ENCODE peak calls at places on chromosomes 11 and 22, in five cellular contexts. F is stomach, U is fibroblast of lung, H is body of pancreas, G is cardiac muscle cell. D is an unnamed sample.

GRCh38 chr11:27116684-27117083 is 76.1 kb downstream of the BBOX1 start:
- DNase-seq in G (peak; percentile 2), U (peak; percentile 76), F (no peak), H (no peak), D (no peak)

GRCh38 chr11:45513806-45514340 is 151.5 kb downstream of the CHST1 start:
- DNase-seq in H (no peak), G (no peak), F (no peak), U (no peak), D (no peak)

GRCh38 chr11:77087723-77088225 is 14.9 kb upstream of the OMP start:
- DNase-seq in U (no peak), F (no peak), G (no peak), H (no peak), D (no peak)

GRCh38 chr11:10657308-10658271 is 36.0 kb downstream of the IRAG1 start:
- DNase-seq in U (peak; percentile 86), F (no peak), H (no peak), G (no peak), D (no peak)

GRCh38 chr22:21587803-21588611 is 20.5 kb downstream of the UBE2L3 start:
- DNase-seq in H (no peak), F (no peak), G (no peak), U (peak; percentile 78), D (no peak)

GRCh38 chr11:2265396-2265795 is 5.0 kb downstream of the ASCL2 start:
- DNase-seq in U (no peak), H (peak; percentile 9), G (no peak), F (peak; percentile 27), D (no peak)

GRCh38 chr11:575324-575995 is 810 bp upstream of the PHRF1 start:
- DNase-seq in G (peak; percentile 89), U (no peak), H (no peak), F (no peak), D (no peak)

GRCh38 chr22:33811686-33812085 is 108.6 kb downstream of the LARGE1 start:
- DNase-seq in F (no peak), H (peak; percentile 39), U (peak; percentile 78), G (peak; percentile 15), D (no peak)

GRCh38 chr11:9862981-9863380 is 199.1 kb downstream of the SWAP70 start:
- DNase-seq in F (no peak), U (no peak), G (no peak), H (no peak), D (no peak)

GRCh38 chr11:46917109-46918086 is 952 bp downstream of the LRP4 start:
- DNase-seq in G (no peak), H (no peak), U (no peak), F (no peak), D (peak; percentile 24)

GRCh38 chr11:94776351-94777321 is 8.5 kb downstream of the AMOTL1 start:
- DNase-seq in U (peak; percentile 82), G (no peak), F (peak; percentile 29), H (peak; percentile 38), D (no peak)

GRCh38 chr22:30705710-30706651 is 11.3 kb downstream of the OSBP2 start:
- DNase-seq in F (no peak), G (no peak), H (no peak), U (peak; percentile 89), D (no peak)

GRCh38 chr11:76798656-76799055 is 15.5 kb downstream of the TSKU start:
- DNase-seq in F (no peak), H (no peak), U (no peak), G (no peak), D (no peak)

GRCh38 chr11:115524572-115524971 is 20.4 kb upstream of the CADM1 start:
- DNase-seq in U (no peak), H (no peak), G (no peak), F (no peak), D (no peak)

GRCh38 chr11:113645593-113646349 is 60.3 kb downstream of the TMPRSS5 start:
- DNase-seq in U (peak; percentile 14), G (no peak), F (no peak), H (no peak), D (no peak)

GRCh38 chr11:57800444-57801184 is 39.0 kb downstream of the CTNND1 start:
- DNase-seq in F (no peak), U (peak; percentile 58), G (peak; percentile 59), H (peak; percentile 34), D (peak; percentile 57)

GRCh38 chr11:48064306-48064705 is 83.9 kb downstream of the PTPRJ start:
- DNase-seq in H (no peak), G (no peak), U (peak; percentile 89), F (no peak), D (no peak)

GRCh38 chr22:21033895-21034294 is 1.5 kb upstream of the SLC7A4 start:
- DNase-seq in G (no peak), U (no peak), H (no peak), F (no peak), D (no peak)

GRCh38 chr11:28461846-28462245 is 353.7 kb downstream of the METTL15 start:
- DNase-seq in H (no peak), F (no peak), U (no peak), G (no peak), D (no peak)

GRCh38 chr11:20089796-20090653 is 70.2 kb downstream of the DBX1 start:
- DNase-seq in F (peak; percentile 70), G (peak; percentile 47), H (peak; percentile 67), U (peak; percentile 80), D (no peak)

GRCh38 chr22:33897621-33897910 is 22.7 kb downstream of the LARGE1 start:
- DNase-seq in F (no peak), G (no peak), H (no peak), U (no peak), D (no peak)

GRCh38 chr11:77503006-77503405 is 29.1 kb upstream of the PAK1 start:
- DNase-seq in F (no peak), H (no peak), U (peak; percentile 45), G (peak; percentile 26), D (no peak)

GRCh38 chr11:8754241-8754640 is 71.6 kb downstream of the RPL27A start:
- DNase-seq in H (no peak), U (no peak), F (no peak), G (no peak), D (no peak)

GRCh38 chr11:34263462-34264186 is 94.2 kb downstream of the ABTB2 start:
- DNase-seq in H (peak; percentile 93), G (no peak), F (peak; percentile 84), U (peak; percentile 92), D (no peak)

GRCh38 chr11:3213659-3214419 is 4.8 kb downstream of the MRGPRG start:
- DNase-seq in H (no peak), F (no peak), G (no peak), U (no peak), D (no peak)

GRCh38 chr11:125489166-125489565 is 6.9 kb downstream of the FEZ1 start:
- DNase-seq in G (no peak), F (no peak), H (no peak), U (no peak), D (no peak)

GRCh38 chr11:69350596-69350995 is 56.6 kb downstream of the MYEOV start:
- DNase-seq in F (no peak), H (no peak), G (no peak), U (no peak), D (no peak)
- H3K27ac ChIP-seq in F (no peak overlapping the region), H (no peak overlapping the region), G (no peak overlapping the region), U (peak overlapping the region; percentile 65), D (no peak overlapping the region)

GRCh38 chr11:86477495-86478155 is 102.9 kb downstream of the CCDC81 start:
- DNase-seq in H (no peak), F (no peak), U (peak; percentile 76), G (no peak), D (no peak)
- H3K27ac ChIP-seq in H (no peak overlapping the region), F (peak overlapping the region; percentile 41), U (no peak overlapping the region), G (no peak overlapping the region), D (no peak overlapping the region)

GRCh38 chr22:31926969-31927368 is 17.4 kb upstream of the YWHAH start:
- DNase-seq in F (no peak), U (peak; percentile 21), G (no peak), H (no peak), D (no peak)

GRCh38 chr22:31926086-31926485 is 18.2 kb upstream of the YWHAH start:
- DNase-seq in F (no peak), U (no peak), G (no peak), H (no peak), D (no peak)

GRCh38 chr22:31923166-31923565 is 21.2 kb upstream of the YWHAH start:
- DNase-seq in F (no peak), H (no peak), U (no peak), G (no peak), D (no peak)

GRCh38 chr22:31923761-31924160 is 20.6 kb upstream of the YWHAH start:
- DNase-seq in G (no peak), H (no peak), F (no peak), U (no peak), D (no peak)

DNA sequence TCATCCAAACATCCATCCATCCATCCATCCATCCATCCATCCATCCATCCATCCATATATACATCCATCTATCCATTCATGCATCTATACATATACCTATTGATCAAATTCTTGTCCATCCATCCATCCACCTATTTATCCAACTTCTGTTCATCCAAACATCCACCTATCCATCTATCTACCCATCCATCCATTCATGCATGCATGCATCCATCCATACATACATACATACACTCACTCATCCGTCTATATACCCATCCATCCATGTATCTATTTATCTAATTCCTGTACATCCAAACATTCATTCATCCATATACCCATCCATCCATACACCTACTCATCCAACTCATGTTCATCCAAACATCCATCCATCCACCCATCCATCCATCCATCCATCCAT is 19.3 kb upstream of the YWHAH start:
- DNase-seq in F (no peak), H (no peak), G (no peak), U (no peak), D (no peak)
- H3K27ac ChIP-seq in F (no peak overlapping the region), H (no peak overlapping the region), G (no peak overlapping the region), U (no peak overlapping the region), D (no peak overlapping the region)

GRCh38 chr11:6152126-6152525 is 18.0 kb downstream of the OR52B2 start:
- DNase-seq in G (no peak), H (no peak), F (no peak), U (no peak), D (no peak)
- H3K27ac ChIP-seq in G (no peak overlapping the region), H (no peak overlapping the region), F (no peak overlapping the region), U (no peak overlapping the region), D (no peak overlapping the region)

GRCh38 chr11:63919267-63920125 is 2.5 kb upstream of the RCOR2 start:
- DNase-seq in F (peak; percentile 51), G (peak; percentile 79), H (peak; percentile 37), U (no peak), D (no peak)
- H3K27ac ChIP-seq in F (peak overlapping the region; percentile 85), G (peak overlapping the region; percentile 93), H (peak overlapping the region; percentile 67), U (no peak overlapping the region), D (no peak overlapping the region)

GRCh38 chr11:91859666-91860065 is 365.0 kb upstream of the FAT3 start:
- DNase-seq in G (no peak), U (no peak), H (no peak), F (no peak), D (no peak)

GRCh38 chr11:91860661-91861060 is 364.0 kb upstream of the FAT3 start:
- DNase-seq in F (no peak), G (no peak), U (no peak), H (no peak), D (no peak)

GRCh38 chr11:91851908-91852307 is 372.7 kb upstream of the FAT3 start:
- DNase-seq in H (no peak), G (no peak), U (no peak), F (no peak), D (no peak)

GRCh38 chr11:91857194-91857593 is 367.4 kb upstream of the FAT3 start:
- DNase-seq in H (no peak), U (peak; percentile 28), G (no peak), F (no peak), D (no peak)
- H3K27ac ChIP-seq in H (no peak overlapping the region), U (no peak overlapping the region), G (no peak overlapping the region), F (no peak overlapping the region), D (no peak overlapping the region)

D was measured in CD4-positive, alpha-beta memory T cell.